ENCODE peak calls at places on chromosomes 5 and 9, in ten cellular contexts. One of them, this sample, is unnamed. For H3K9me3, the result is how much of the 10 kb centered on the place peaks cover.

GRCh38 chr5:135526924-135527323 is 8.8 kb downstream of the NEUROG1 start:
- DNase-seq in suprapubic skin: no peak
- DNase-seq in sigmoid colon: no peak
- DNase-seq in transverse colon: no peak
- DNase-seq in breast epithelium: no peak
- DNase-seq in HCT116: no peak
- DNase-seq in HepG2: no peak
- DNase-seq in prostate gland: no peak
- DNase-seq in Panc1: no peak
- DNase-seq in SK-N-SH: no peak
- DNase-seq in this sample: no peak

GRCh38 chr5:143002459-143003327 is 232.5 kb downstream of the ARHGAP26 start:
- DNase-seq in prostate gland: no peak
- DNase-seq in HepG2: no peak
- DNase-seq in transverse colon: peak
- DNase-seq in HCT116: no peak
- DNase-seq in sigmoid colon: no peak
- DNase-seq in SK-N-SH: no peak
- DNase-seq in Panc1: no peak
- DNase-seq in suprapubic skin: no peak
- DNase-seq in breast epithelium: no peak
- DNase-seq in this sample: no peak

GRCh38 chr5:40679998-40680681 is 425 bp downstream of the PTGER4 start:
- DNase-seq in SK-N-SH: peak
- DNase-seq in sigmoid colon: peak
- DNase-seq in HCT116: no peak
- DNase-seq in Panc1: no peak
- DNase-seq in transverse colon: peak
- DNase-seq in suprapubic skin: no peak
- DNase-seq in breast epithelium: no peak
- DNase-seq in prostate gland: peak
- DNase-seq in HepG2: no peak
- DNase-seq in this sample: peak

GRCh38 chr5:135497971-135498661 is 37.6 kb downstream of the NEUROG1 start:
- DNase-seq in Panc1: no peak
- DNase-seq in sigmoid colon: no peak
- DNase-seq in prostate gland: no peak
- DNase-seq in HepG2: no peak
- DNase-seq in suprapubic skin: no peak
- DNase-seq in SK-N-SH: no peak
- DNase-seq in HCT116: no peak
- DNase-seq in breast epithelium: no peak
- DNase-seq in transverse colon: no peak
- DNase-seq in this sample: no peak

GRCh38 chr5:14879393-14879792 is 7.8 kb upstream of the ANKH start:
- DNase-seq in sigmoid colon: no peak
- DNase-seq in HepG2: no peak
- DNase-seq in prostate gland: no peak
- DNase-seq in Panc1: no peak
- DNase-seq in suprapubic skin: no peak
- DNase-seq in transverse colon: no peak
- DNase-seq in breast epithelium: no peak
- DNase-seq in SK-N-SH: no peak
- DNase-seq in HCT116: no peak
- DNase-seq in this sample: no peak

GRCh38 chr5:88824141-88824540 is 58.8 kb downstream of the MEF2C start:
- DNase-seq in SK-N-SH: no peak
- DNase-seq in transverse colon: no peak
- DNase-seq in Panc1: no peak
- DNase-seq in sigmoid colon: no peak
- DNase-seq in HepG2: no peak
- DNase-seq in prostate gland: no peak
- DNase-seq in breast epithelium: no peak
- DNase-seq in suprapubic skin: no peak
- DNase-seq in HCT116: no peak
- DNase-seq in this sample: no peak

GRCh38 chr5:17309462-17309861 is 92.0 kb downstream of the BASP1 start:
- DNase-seq in suprapubic skin: no peak
- DNase-seq in prostate gland: no peak
- DNase-seq in SK-N-SH: no peak
- DNase-seq in transverse colon: no peak
- DNase-seq in HCT116: no peak
- DNase-seq in HepG2: no peak
- DNase-seq in sigmoid colon: no peak
- DNase-seq in breast epithelium: no peak
- DNase-seq in Panc1: no peak
- DNase-seq in this sample: no peak

GRCh38 chr9:116081437-116082110 is 72.0 kb upstream of the PAPPA start:
- DNase-seq in suprapubic skin: no peak
- DNase-seq in SK-N-SH: no peak
- DNase-seq in transverse colon: no peak
- DNase-seq in prostate gland: no peak
- DNase-seq in Panc1: no peak
- DNase-seq in sigmoid colon: no peak
- DNase-seq in breast epithelium: no peak
- DNase-seq in HCT116: no peak
- DNase-seq in HepG2: no peak
- DNase-seq in this sample: no peak

GRCh38 chr9:88379352-88379751 is 8.9 kb upstream of the SPIN1 start:
- DNase-seq in HCT116: no peak
- DNase-seq in suprapubic skin: no peak
- DNase-seq in breast epithelium: no peak
- DNase-seq in transverse colon: no peak
- DNase-seq in SK-N-SH: no peak
- DNase-seq in Panc1: no peak
- DNase-seq in HepG2: no peak
- DNase-seq in sigmoid colon: no peak
- DNase-seq in prostate gland: no peak
- DNase-seq in this sample: no peak

DNA sequence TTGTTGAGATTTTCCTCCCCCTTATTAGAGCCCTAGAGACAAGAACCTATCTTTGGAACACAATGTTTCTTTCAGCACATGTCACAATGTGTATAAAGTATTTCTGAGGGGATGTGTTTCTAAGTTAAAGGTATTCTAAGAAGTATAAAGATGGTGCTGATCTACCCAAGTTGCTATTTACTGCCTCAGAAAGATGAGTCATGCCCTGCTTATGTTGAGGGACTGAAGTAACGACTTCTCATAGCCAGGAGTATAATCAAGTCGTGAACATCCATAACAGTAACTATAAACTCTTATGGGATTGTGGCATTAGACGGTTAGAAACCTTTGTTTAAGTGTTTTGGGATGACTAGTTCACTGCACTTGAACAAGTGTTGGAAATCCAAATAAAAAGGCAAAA is 12.0 kb upstream of the TMEM252 start:
- DNase-seq in suprapubic skin: no peak
- DNase-seq in prostate gland: no peak
- DNase-seq in breast epithelium: no peak
- DNase-seq in HepG2: no peak
- DNase-seq in transverse colon: no peak
- DNase-seq in HCT116: no peak
- DNase-seq in SK-N-SH: no peak
- DNase-seq in Panc1: no peak
- DNase-seq in sigmoid colon: no peak
- DNase-seq in this sample: no peak
- H3K27ac ChIP-seq in suprapubic skin: no peak
- H3K27ac ChIP-seq in prostate gland: no peak
- H3K27ac ChIP-seq in breast epithelium: no peak
- H3K27ac ChIP-seq in HepG2: no peak
- H3K27ac ChIP-seq in transverse colon: peak
- H3K27ac ChIP-seq in HCT116: no peak
- H3K27ac ChIP-seq in SK-N-SH: no peak
- H3K27ac ChIP-seq in Panc1: no peak
- H3K27ac ChIP-seq in sigmoid colon: peak
- H3K27ac ChIP-seq in this sample: no peak

GRCh38 chr9:133803028-133803585 is 65.0 kb upstream of the SARDH start:
- DNase-seq in HepG2: no peak
- DNase-seq in sigmoid colon: no peak
- DNase-seq in prostate gland: no peak
- DNase-seq in SK-N-SH: no peak
- DNase-seq in transverse colon: no peak
- DNase-seq in breast epithelium: no peak
- DNase-seq in HCT116: no peak
- DNase-seq in Panc1: no peak
- DNase-seq in suprapubic skin: no peak
- DNase-seq in this sample: no peak
- H3K9me3 ChIP-seq in HepG2: under half
- H3K9me3 ChIP-seq in sigmoid colon: under half
- H3K9me3 ChIP-seq in prostate gland: under half
- H3K9me3 ChIP-seq in SK-N-SH: under half
- H3K9me3 ChIP-seq in transverse colon: under half
- H3K9me3 ChIP-seq in breast epithelium: under half
- H3K9me3 ChIP-seq in HCT116: under half
- H3K9me3 ChIP-seq in Panc1: under half
- H3K9me3 ChIP-seq in suprapubic skin: under half
- H3K9me3 ChIP-seq in this sample: under half

DNA sequence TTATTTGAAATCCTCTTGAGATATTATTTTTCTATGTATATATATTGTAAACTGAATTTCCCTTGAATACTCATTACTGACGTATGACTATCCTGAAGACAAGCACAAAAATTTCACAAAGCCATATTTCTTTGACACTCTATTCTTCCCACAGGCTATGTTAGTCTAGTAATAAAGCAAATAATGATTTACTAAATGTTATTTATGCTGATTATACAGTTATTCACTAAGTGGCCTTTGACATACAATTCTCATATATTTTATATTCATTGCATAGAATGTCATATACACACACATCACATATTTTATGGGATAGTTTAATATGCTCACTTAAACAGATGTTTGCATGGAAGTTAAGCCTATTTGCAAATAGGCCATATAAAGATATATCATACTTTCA is 792.9 kb upstream of the GRAMD2B start:
- DNase-seq in prostate gland: no peak
- DNase-seq in breast epithelium: no peak
- DNase-seq in sigmoid colon: no peak
- DNase-seq in HepG2: no peak
- DNase-seq in SK-N-SH: no peak
- DNase-seq in Panc1: no peak
- DNase-seq in HCT116: no peak
- DNase-seq in transverse colon: no peak
- DNase-seq in suprapubic skin: no peak
- DNase-seq in this sample: no peak
- TF ChIP-seq POLR2AphosphoS5 in prostate gland: no peak
- TF ChIP-seq POLR2AphosphoS5 in breast epithelium: no peak
- TF ChIP-seq POLR2AphosphoS5 in sigmoid colon: no peak
- TF ChIP-seq POLR2AphosphoS5 in HepG2: no peak
- TF ChIP-seq POLR2AphosphoS5 in SK-N-SH: no peak
- TF ChIP-seq POLR2AphosphoS5 in Panc1: no peak
- TF ChIP-seq POLR2AphosphoS5 in HCT116: no peak
- TF ChIP-seq POLR2AphosphoS5 in transverse colon: no peak
- TF ChIP-seq POLR2AphosphoS5 in suprapubic skin: no peak
- TF ChIP-seq POLR2AphosphoS5 in this sample: no peak

DNA sequence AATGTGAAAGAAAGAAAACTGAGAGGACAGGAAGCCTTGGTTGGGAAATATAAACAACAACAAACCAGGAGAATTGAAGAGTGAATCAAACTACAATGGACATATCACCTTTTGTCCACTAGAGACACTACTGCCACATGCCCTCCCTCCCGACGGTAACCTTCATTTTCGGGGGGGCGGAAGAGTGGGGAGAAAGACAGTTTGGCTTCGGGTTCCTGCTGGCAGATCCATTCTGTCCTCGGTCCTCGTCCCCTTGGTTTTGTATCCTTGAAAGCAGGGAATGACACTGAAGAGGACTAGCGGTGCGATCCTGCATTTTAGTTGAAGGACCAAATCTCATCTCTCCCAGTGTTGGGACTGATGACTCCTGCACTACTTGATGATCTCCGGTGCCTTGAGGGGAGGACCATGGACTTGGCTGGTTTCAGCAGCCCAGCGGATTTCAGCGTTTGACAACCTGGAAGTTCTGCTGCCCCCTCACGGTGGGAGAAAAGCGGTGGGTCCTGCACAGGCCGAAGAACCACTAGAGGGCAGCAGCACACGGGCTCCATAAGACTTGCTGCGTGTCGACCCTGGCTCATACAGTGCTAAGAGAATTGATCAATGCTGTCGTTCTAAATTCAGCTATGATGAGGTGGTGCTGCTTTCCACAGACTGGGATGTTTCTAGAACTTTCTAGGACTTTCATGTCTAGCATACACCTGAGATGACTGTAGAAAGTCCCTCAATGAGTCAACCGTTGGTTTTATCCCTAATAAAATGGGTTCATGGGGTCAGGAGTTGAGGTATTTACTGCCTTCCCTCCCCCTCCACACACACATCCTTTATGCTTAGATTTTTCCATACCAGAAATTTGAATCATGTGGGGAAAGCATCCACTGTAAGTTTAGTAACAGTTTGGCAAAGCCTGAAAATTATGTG is 15.1 kb upstream of the ZNF131 start:
- DNase-seq in HCT116: peak
- DNase-seq in Panc1: peak
- DNase-seq in HepG2: peak
- DNase-seq in breast epithelium: peak
- DNase-seq in prostate gland: peak
- DNase-seq in suprapubic skin: peak
- DNase-seq in transverse colon: peak
- DNase-seq in sigmoid colon: peak
- DNase-seq in SK-N-SH: peak
- DNase-seq in this sample: peak
- H3K27ac ChIP-seq in HCT116: no peak
- H3K27ac ChIP-seq in Panc1: peak
- H3K27ac ChIP-seq in HepG2: peak
- H3K27ac ChIP-seq in breast epithelium: peak
- H3K27ac ChIP-seq in prostate gland: peak
- H3K27ac ChIP-seq in suprapubic skin: peak
- H3K27ac ChIP-seq in transverse colon: peak
- H3K27ac ChIP-seq in sigmoid colon: peak
- H3K27ac ChIP-seq in SK-N-SH: peak
- H3K27ac ChIP-seq in this sample: peak

GRCh38 chr5:122779451-122779850 is 4.6 kb downstream of the SNX2 start:
- DNase-seq in HCT116: no peak
- DNase-seq in SK-N-SH: no peak
- DNase-seq in transverse colon: no peak
- DNase-seq in prostate gland: no peak
- DNase-seq in breast epithelium: no peak
- DNase-seq in HepG2: no peak
- DNase-seq in Panc1: no peak
- DNase-seq in sigmoid colon: no peak
- DNase-seq in suprapubic skin: no peak
- DNase-seq in this sample: no peak
- H3K9me3 ChIP-seq in HCT116: under half
- H3K9me3 ChIP-seq in SK-N-SH: under half
- H3K9me3 ChIP-seq in transverse colon: under half
- H3K9me3 ChIP-seq in prostate gland: under half
- H3K9me3 ChIP-seq in breast epithelium: under half
- H3K9me3 ChIP-seq in HepG2: under half
- H3K9me3 ChIP-seq in Panc1: under half
- H3K9me3 ChIP-seq in sigmoid colon: under half
- H3K9me3 ChIP-seq in suprapubic skin: under half
- H3K9me3 ChIP-seq in this sample: under half